ENCODE peak calls at places on chromosomes 2 and 18, in four cellular contexts. T is MG63, K is bronchial epithelial cell, J is epithelial cell of esophagus. N is an unnamed sample.

GRCh38 chr2:88765154-88765948 is 73.9 kb downstream of the RPIA start:
- DNase-seq in T (peak; percentile 43), K (peak; percentile 49), J (peak; percentile 84), N (peak; percentile 80)

GRCh38 chr2:113965644-113966043 is 75.8 kb downstream of the ACTR3 start:
- DNase-seq in T (no peak), K (peak; percentile 62), J (peak; percentile 62), N (peak; percentile 27)

GRCh38 chr2:230413465-230413864 is 2.5 kb upstream of the SP100 start:
- DNase-seq in T (no peak), K (no peak), J (no peak), N (no peak)

GRCh38 chr2:20448246-20449046 is 1.6 kb downstream of the RHOB start:
- DNase-seq in T (no peak), K (no peak), J (no peak), N (no peak)

GRCh38 chr18:21980744-21981143 is 188.6 kb upstream of the GATA6 start:
- DNase-seq in T (peak; percentile 57), K (no peak), J (no peak), N (no peak)

GRCh38 chr18:25229858-25230257 is 122.1 kb downstream of the ZNF521 start:
- DNase-seq in T (no peak), K (no peak), J (no peak), N (no peak)

GRCh38 chr2:19371996-19372582 is 13.7 kb upstream of the OSR1 start:
- DNase-seq in T (no peak), K (no peak), J (no peak), N (no peak)

GRCh38 chr18:31386683-31387082 is 10.1 kb downstream of the DSG4 start:
- DNase-seq in T (no peak), K (no peak), J (peak; percentile 29), N (no peak)

GRCh38 chr2:172964511-172964910 is 111.1 kb upstream of the MAP3K20 start:
- DNase-seq in T (peak; percentile 28), K (no peak), J (peak; percentile 34), N (no peak)

GRCh38 chr2:181371195-181371594 is 86.0 kb upstream of the ITGA4 start:
- DNase-seq in T (no peak), K (no peak), J (no peak), N (no peak)

GRCh38 chr18:13290856-13291271 is 72.3 kb downstream of the LDLRAD4 start:
- DNase-seq in T (no peak), K (no peak), J (no peak), N (no peak)

GRCh38 chr2:81650048-81650971 is 1345.8 kb upstream of the LRRTM1 start:
- DNase-seq in T (peak; percentile 2), K (peak; percentile 77), J (peak; percentile 31), N (peak; percentile 7)

GRCh38 chr2:201966691-201967388 is 66.8 kb upstream of the FZD7 start:
- DNase-seq in T (no peak), K (no peak), J (peak; percentile 61), N (no peak)

GRCh38 chr2:63023444-63023843 is 27.2 kb upstream of the OTX1 start:
- DNase-seq in T (peak; percentile 28), K (peak; percentile 51), J (peak; percentile 51), N (peak; percentile 25)

GRCh38 chr2:10547011-10547410 is 98.9 kb upstream of the ODC1 start:
- DNase-seq in T (peak; percentile 57), K (peak; percentile 50), J (peak; percentile 47), N (peak; percentile 52)

GRCh38 chr2:11398710-11399109 is 54.3 kb upstream of the ROCK2 start:
- DNase-seq in T (no peak), K (no peak), J (no peak), N (no peak)

GRCh38 chr2:173985595-173985994 is 20.4 kb upstream of the SP3 start:
- DNase-seq in T (no peak), K (no peak), J (no peak), N (no peak)

GRCh38 chr18:39561136-39561535 is 1995.5 kb upstream of the CELF4 start:
- DNase-seq in T (no peak), K (no peak), J (no peak), N (no peak)

GRCh38 chr2:236705295-236706114 is 135.9 kb downstream of the ACKR3 start:
- DNase-seq in T (no peak), K (no peak), J (no peak), N (no peak)

GRCh38 chr2:191243154-191243553 is 2.0 kb upstream of the MYO1B start:
- DNase-seq in T (no peak), K (no peak), J (no peak), N (no peak)

N was measured in mammary epithelial cell.